ENCODE peak calls at places on chromosomes 2 and 18, in seven cellular contexts. V, B, Z, J, T, A and R are unnamed samples.

GRCh38 chr2:85707304-85707703 is 13.1 kb downstream of the GNLY start:
- DNase-seq in V (peak), B (peak), Z (peak), J (peak), T (peak), A (no peak), R (peak)

GRCh38 chr2:147913701-147914480 is 69.1 kb downstream of the ACVR2A start:
- DNase-seq in V (no peak), B (no peak), Z (no peak), J (no peak), T (peak), A (no peak), R (no peak)

GRCh38 chr2:11355194-11356053 is 11.0 kb upstream of the ROCK2 start:
- DNase-seq in V (no peak), B (no peak), Z (no peak), J (no peak), T (no peak), A (no peak), R (no peak)

GRCh38 chr2:196241175-196241574 is 69.8 kb upstream of the STK17B start:
- DNase-seq in V (no peak), B (no peak), Z (no peak), J (no peak), T (no peak), A (no peak), R (no peak)

GRCh38 chr2:228731517-228731916 is 539.6 kb downstream of the PID1 start:
- DNase-seq in V (peak), B (no peak), Z (no peak), J (no peak), T (no peak), A (peak), R (no peak)

GRCh38 chr2:43707255-43707654 is 31.0 kb upstream of the C1GALT1C1L start:
- DNase-seq in V (no peak), B (no peak), Z (no peak), J (no peak), T (no peak), A (peak), R (no peak)

GRCh38 chr18:9135912-9136314 is 668 bp upstream of the ANKRD12 start:
- DNase-seq in V (peak), B (no peak), Z (peak), J (no peak), T (peak), A (no peak), R (peak)

GRCh38 chr2:44822174-44822573 is 119.3 kb upstream of the SIX3 start:
- DNase-seq in V (no peak), B (no peak), Z (no peak), J (no peak), T (no peak), A (no peak), R (no peak)

GRCh38 chr2:160453111-160453820 is 40.3 kb downstream of the RBMS1 start:
- DNase-seq in V (no peak), B (no peak), Z (no peak), J (no peak), T (no peak), A (no peak), R (no peak)

GRCh38 chr2:66521459-66521858 is 86.5 kb downstream of the MEIS1 start:
- DNase-seq in V (no peak), B (no peak), Z (no peak), J (no peak), T (no peak), A (no peak), R (no peak)